ENCODE peak calls at places on chromosomes 16 and 17, in seven cellular contexts. One of them, this sample, is unnamed.

GRCh38 chr16:53071748-53072301 is 17.0 kb downstream of the CHD9 start:
- DNase-seq in upper lobe of right lung: peak
- DNase-seq in fibroblast of lung: peak
- DNase-seq in choroid plexus epithelial cell: peak
- DNase-seq in transverse colon: peak
- DNase-seq in heart left ventricle: peak
- DNase-seq in H9: no peak
- DNase-seq in this sample: no peak

GRCh38 chr17:67628580-67629013 is 89.1 kb upstream of the NOL11 start:
- DNase-seq in heart left ventricle: no peak
- DNase-seq in transverse colon: no peak
- DNase-seq in fibroblast of lung: peak
- DNase-seq in choroid plexus epithelial cell: peak
- DNase-seq in upper lobe of right lung: peak
- DNase-seq in H9: peak
- DNase-seq in this sample: no peak

GRCh38 chr16:12160249-12160648 is 183.7 kb downstream of the SNX29 start:
- DNase-seq in choroid plexus epithelial cell: peak
- DNase-seq in fibroblast of lung: no peak
- DNase-seq in upper lobe of right lung: no peak
- DNase-seq in H9: no peak
- DNase-seq in transverse colon: no peak
- DNase-seq in heart left ventricle: no peak
- DNase-seq in this sample: no peak

GRCh38 chr16:73053379-73054130 is 5.6 kb upstream of the ZFHX3 start:
- DNase-seq in heart left ventricle: no peak
- DNase-seq in transverse colon: no peak
- DNase-seq in fibroblast of lung: peak
- DNase-seq in H9: no peak
- DNase-seq in choroid plexus epithelial cell: peak
- DNase-seq in upper lobe of right lung: no peak
- DNase-seq in this sample: no peak

GRCh38 chr17:38579934-38580333 is 25.8 kb downstream of the SRCIN1 start:
- DNase-seq in upper lobe of right lung: no peak
- DNase-seq in transverse colon: no peak
- DNase-seq in choroid plexus epithelial cell: peak
- DNase-seq in heart left ventricle: no peak
- DNase-seq in fibroblast of lung: no peak
- DNase-seq in H9: peak
- DNase-seq in this sample: no peak

GRCh38 chr16:14641206-14641605 is 8.5 kb downstream of the BFAR start:
- DNase-seq in transverse colon: no peak
- DNase-seq in heart left ventricle: no peak
- DNase-seq in H9: no peak
- DNase-seq in choroid plexus epithelial cell: no peak
- DNase-seq in fibroblast of lung: no peak
- DNase-seq in upper lobe of right lung: no peak
- DNase-seq in this sample: no peak

GRCh38 chr17:40937384-40937819 is at the start of gene KRT23:
- DNase-seq in choroid plexus epithelial cell: no peak
- DNase-seq in upper lobe of right lung: no peak
- DNase-seq in heart left ventricle: no peak
- DNase-seq in H9: peak
- DNase-seq in fibroblast of lung: no peak
- DNase-seq in transverse colon: no peak
- DNase-seq in this sample: no peak

GRCh38 chr16:11205754-11206459 is 50.1 kb downstream of the SOCS1 start:
- DNase-seq in heart left ventricle: no peak
- DNase-seq in choroid plexus epithelial cell: peak
- DNase-seq in transverse colon: peak
- DNase-seq in upper lobe of right lung: no peak
- DNase-seq in fibroblast of lung: peak
- DNase-seq in H9: no peak
- DNase-seq in this sample: no peak

GRCh38 chr17:68782829-68783228 is 172.4 kb downstream of the ABCA8 start:
- DNase-seq in upper lobe of right lung: no peak
- DNase-seq in choroid plexus epithelial cell: no peak
- DNase-seq in fibroblast of lung: peak
- DNase-seq in H9: no peak
- DNase-seq in transverse colon: no peak
- DNase-seq in heart left ventricle: no peak
- DNase-seq in this sample: no peak

GRCh38 chr17:70658840-70659239 is 489.5 kb downstream of the KCNJ2 start:
- DNase-seq in transverse colon: no peak
- DNase-seq in heart left ventricle: no peak
- DNase-seq in upper lobe of right lung: no peak
- DNase-seq in fibroblast of lung: no peak
- DNase-seq in H9: no peak
- DNase-seq in choroid plexus epithelial cell: no peak
- DNase-seq in this sample: no peak

GRCh38 chr16:81885976-81886586 is 107.0 kb downstream of the PLCG2 start:
- DNase-seq in H9: peak
- DNase-seq in fibroblast of lung: peak
- DNase-seq in choroid plexus epithelial cell: peak
- DNase-seq in upper lobe of right lung: no peak
- DNase-seq in transverse colon: no peak
- DNase-seq in heart left ventricle: no peak
- DNase-seq in this sample: peak

GRCh38 chr16:56189990-56190902 is 1.0 kb upstream of the GNAO1 start:
- DNase-seq in H9: no peak
- DNase-seq in fibroblast of lung: peak
- DNase-seq in heart left ventricle: no peak
- DNase-seq in choroid plexus epithelial cell: peak
- DNase-seq in transverse colon: no peak
- DNase-seq in upper lobe of right lung: no peak
- DNase-seq in this sample: peak

GRCh38 chr16:11759163-11759834 is 16.6 kb upstream of the TXNDC11 start:
- DNase-seq in fibroblast of lung: no peak
- DNase-seq in upper lobe of right lung: no peak
- DNase-seq in choroid plexus epithelial cell: no peak
- DNase-seq in H9: no peak
- DNase-seq in transverse colon: peak
- DNase-seq in heart left ventricle: no peak
- DNase-seq in this sample: no peak

GRCh38 chr17:33389506-33390141 is 96.5 kb upstream of the ASIC2 start:
- DNase-seq in transverse colon: no peak
- DNase-seq in upper lobe of right lung: no peak
- DNase-seq in choroid plexus epithelial cell: peak
- DNase-seq in heart left ventricle: no peak
- DNase-seq in H9: no peak
- DNase-seq in fibroblast of lung: no peak
- DNase-seq in this sample: no peak

GRCh38 chr17:1561420-1562177 is 993 bp downstream of the PITPNA start:
- DNase-seq in fibroblast of lung: peak
- DNase-seq in upper lobe of right lung: peak
- DNase-seq in choroid plexus epithelial cell: peak
- DNase-seq in transverse colon: no peak
- DNase-seq in H9: no peak
- DNase-seq in heart left ventricle: no peak
- DNase-seq in this sample: peak
- TF ChIP-seq CTCF in fibroblast of lung: peak
- TF ChIP-seq CTCF in upper lobe of right lung: peak
- TF ChIP-seq CTCF in choroid plexus epithelial cell: no peak
- TF ChIP-seq CTCF in transverse colon: peak
- TF ChIP-seq CTCF in H9: peak
- TF ChIP-seq CTCF in heart left ventricle: peak
- TF ChIP-seq CTCF in this sample: peak

GRCh38 chr17:74860229-74860998 is 729 bp upstream of the GRIN2C start:
- DNase-seq in upper lobe of right lung: no peak
- DNase-seq in H9: peak
- DNase-seq in choroid plexus epithelial cell: no peak
- DNase-seq in transverse colon: no peak
- DNase-seq in heart left ventricle: no peak
- DNase-seq in fibroblast of lung: no peak
- DNase-seq in this sample: no peak

GRCh38 chr17:74858672-74859438 is 830 bp downstream of the GRIN2C start:
- DNase-seq in fibroblast of lung: no peak
- DNase-seq in choroid plexus epithelial cell: no peak
- DNase-seq in transverse colon: no peak
- DNase-seq in upper lobe of right lung: no peak
- DNase-seq in heart left ventricle: no peak
- DNase-seq in H9: no peak
- DNase-seq in this sample: no peak

GRCh38 chr17:74861554-74862107 is 1.9 kb upstream of the GRIN2C start:
- DNase-seq in heart left ventricle: no peak
- DNase-seq in fibroblast of lung: no peak
- DNase-seq in transverse colon: no peak
- DNase-seq in upper lobe of right lung: no peak
- DNase-seq in choroid plexus epithelial cell: no peak
- DNase-seq in H9: no peak
- DNase-seq in this sample: no peak

GRCh38 chr17:74860999-74861553 is 1.4 kb upstream of the GRIN2C start:
- DNase-seq in heart left ventricle: no peak
- DNase-seq in transverse colon: no peak
- DNase-seq in upper lobe of right lung: no peak
- DNase-seq in H9: no peak
- DNase-seq in choroid plexus epithelial cell: no peak
- DNase-seq in fibroblast of lung: no peak
- DNase-seq in this sample: no peak

DNA sequence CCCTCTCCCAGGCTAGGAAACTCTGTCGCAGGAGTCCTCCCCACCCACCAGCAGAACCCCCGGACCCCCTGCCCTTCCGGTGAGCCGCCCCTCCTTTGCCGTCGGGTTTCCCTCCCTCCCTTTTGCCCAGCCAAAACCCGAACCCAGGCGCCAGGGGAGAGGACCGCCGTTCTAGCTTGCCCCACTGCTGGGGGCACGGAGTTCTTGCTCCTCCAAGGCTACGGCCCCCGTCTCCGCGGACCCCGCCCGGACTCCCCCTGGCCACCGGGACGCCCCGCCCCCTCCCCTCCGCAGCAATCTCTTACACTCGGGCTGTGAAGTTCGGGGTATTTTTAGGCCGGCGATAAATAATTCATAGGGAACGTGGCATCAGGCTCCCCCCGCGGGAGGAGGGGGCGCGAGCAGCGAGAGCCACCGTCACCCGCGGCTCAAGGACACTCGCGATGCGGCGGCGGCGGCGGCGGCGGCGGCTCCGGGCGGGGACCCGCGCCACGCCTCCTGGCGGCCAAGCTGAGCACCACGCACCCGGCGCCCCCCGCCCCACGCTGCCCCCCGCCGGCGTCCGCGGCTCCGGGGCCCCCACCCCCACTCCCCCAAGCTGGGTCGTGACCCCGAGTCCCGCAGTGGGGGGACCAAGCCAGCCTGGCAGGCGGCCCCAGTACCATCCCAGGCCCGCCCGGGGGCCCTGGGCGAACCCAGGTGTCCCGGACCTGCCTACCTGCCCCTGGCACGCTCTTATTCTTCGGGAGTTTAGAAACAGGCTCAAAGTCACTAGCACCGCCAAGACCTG is at the start of gene GRIN2C:
- DNase-seq in H9: no peak
- DNase-seq in choroid plexus epithelial cell: no peak
- DNase-seq in transverse colon: no peak
- DNase-seq in fibroblast of lung: no peak
- DNase-seq in heart left ventricle: no peak
- DNase-seq in upper lobe of right lung: no peak
- DNase-seq in this sample: peak
- TF ChIP-seq CTCF in H9: peak
- TF ChIP-seq CTCF in choroid plexus epithelial cell: no peak
- TF ChIP-seq CTCF in transverse colon: peak
- TF ChIP-seq CTCF in fibroblast of lung: no peak
- TF ChIP-seq CTCF in heart left ventricle: peak
- TF ChIP-seq CTCF in upper lobe of right lung: peak
- TF ChIP-seq CTCF in this sample: peak

GRCh38 chr16:26856271-26856670 is 210.5 kb upstream of the C16orf82 start:
- DNase-seq in heart left ventricle: no peak
- DNase-seq in transverse colon: no peak
- DNase-seq in upper lobe of right lung: no peak
- DNase-seq in H9: no peak
- DNase-seq in fibroblast of lung: no peak
- DNase-seq in choroid plexus epithelial cell: no peak
- DNase-seq in this sample: no peak
- TF ChIP-seq CTCF in heart left ventricle: no peak
- TF ChIP-seq CTCF in transverse colon: no peak
- TF ChIP-seq CTCF in upper lobe of right lung: no peak
- TF ChIP-seq CTCF in H9: no peak
- TF ChIP-seq CTCF in fibroblast of lung: no peak
- TF ChIP-seq CTCF in choroid plexus epithelial cell: no peak
- TF ChIP-seq CTCF in this sample: no peak

DNA sequence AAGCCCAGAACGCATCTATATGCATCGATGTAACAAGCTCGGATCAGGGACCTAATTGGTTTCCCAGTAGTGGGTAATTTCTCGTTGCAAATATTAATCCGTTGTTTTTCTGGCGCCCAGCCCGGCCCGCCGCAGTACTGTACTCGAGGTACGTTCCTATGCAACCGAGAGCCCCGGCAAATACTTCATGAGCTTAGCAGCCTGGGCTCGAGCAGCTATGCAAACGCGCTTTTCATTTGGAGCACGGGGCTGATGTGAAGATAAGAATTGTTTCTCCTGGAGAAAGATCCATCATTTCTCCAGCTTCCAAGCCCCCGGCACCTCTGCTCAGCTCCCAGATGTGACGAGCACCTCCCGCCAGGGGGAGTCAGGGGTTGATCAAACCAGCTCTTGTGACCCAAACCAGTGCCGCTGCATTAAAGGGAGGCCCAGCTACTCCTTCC is 229.8 kb downstream of the KATNIP start:
- DNase-seq in upper lobe of right lung: peak
- DNase-seq in heart left ventricle: no peak
- DNase-seq in transverse colon: no peak
- DNase-seq in choroid plexus epithelial cell: peak
- DNase-seq in H9: peak
- DNase-seq in fibroblast of lung: peak
- DNase-seq in this sample: peak
- TF ChIP-seq CTCF in upper lobe of right lung: peak
- TF ChIP-seq CTCF in heart left ventricle: no peak
- TF ChIP-seq CTCF in transverse colon: no peak
- TF ChIP-seq CTCF in choroid plexus epithelial cell: peak
- TF ChIP-seq CTCF in H9: peak
- TF ChIP-seq CTCF in fibroblast of lung: peak
- TF ChIP-seq CTCF in this sample: peak

DNA sequence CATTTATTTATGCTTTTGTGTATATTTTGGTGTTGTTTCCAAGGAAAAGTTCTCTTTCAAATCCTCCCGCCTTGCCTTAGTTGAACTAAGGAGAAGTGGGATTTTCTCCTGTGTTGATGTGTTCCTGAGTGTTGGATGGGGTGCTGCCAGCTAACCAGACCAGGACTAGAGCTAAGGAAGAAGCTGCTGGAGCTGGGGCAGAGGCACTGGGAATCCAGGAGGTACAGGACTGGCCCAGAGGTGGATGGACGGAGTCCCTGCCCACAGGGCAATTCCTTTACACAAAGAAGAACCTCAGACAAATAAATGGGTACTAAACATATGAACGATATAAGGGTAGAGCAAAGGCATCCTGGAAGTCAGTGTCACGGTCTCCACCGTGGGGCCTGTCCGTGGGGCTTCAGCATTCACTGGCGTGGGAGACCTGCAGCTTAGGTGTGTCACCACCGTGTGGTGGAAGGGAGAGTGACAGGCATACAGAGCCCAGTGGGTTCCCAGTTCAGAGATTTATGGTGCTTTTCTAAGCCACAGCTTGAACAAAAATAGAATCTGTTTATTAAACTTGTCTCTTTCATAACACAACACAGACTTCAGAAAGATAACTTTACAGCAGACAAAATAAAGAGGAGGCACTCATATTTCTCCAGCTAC is 270.7 kb downstream of the NTN1 start:
- DNase-seq in choroid plexus epithelial cell: peak
- DNase-seq in upper lobe of right lung: no peak
- DNase-seq in heart left ventricle: peak
- DNase-seq in transverse colon: peak
- DNase-seq in H9: peak
- DNase-seq in fibroblast of lung: peak
- DNase-seq in this sample: peak
- TF ChIP-seq CTCF in choroid plexus epithelial cell: peak
- TF ChIP-seq CTCF in upper lobe of right lung: peak
- TF ChIP-seq CTCF in heart left ventricle: peak
- TF ChIP-seq CTCF in transverse colon: peak
- TF ChIP-seq CTCF in H9: peak
- TF ChIP-seq CTCF in fibroblast of lung: peak
- TF ChIP-seq CTCF in this sample: peak

GRCh38 chr17:7215136-7215638 is 4.4 kb downstream of the DLG4 start:
- DNase-seq in choroid plexus epithelial cell: no peak
- DNase-seq in heart left ventricle: no peak
- DNase-seq in fibroblast of lung: no peak
- DNase-seq in H9: no peak
- DNase-seq in upper lobe of right lung: no peak
- DNase-seq in transverse colon: no peak
- DNase-seq in this sample: no peak
- TF ChIP-seq CTCF in choroid plexus epithelial cell: no peak
- TF ChIP-seq CTCF in heart left ventricle: no peak
- TF ChIP-seq CTCF in fibroblast of lung: no peak
- TF ChIP-seq CTCF in H9: no peak
- TF ChIP-seq CTCF in upper lobe of right lung: no peak
- TF ChIP-seq CTCF in transverse colon: no peak
- TF ChIP-seq CTCF in this sample: no peak